ENCODE peak calls at places on chromosomes 6 and 20, in eight cellular contexts. B, E, G, L, F, T, V and J are unnamed samples.

GRCh38 chr20:45341939-45342862 is 6.0 kb downstream of the SDC4 start:
- DNase-seq in V (no peak), T (no peak), B (peak; percentile 80), G (peak; percentile 50), F (no peak), L (no peak), E (peak; percentile 70), J (peak; percentile 89)

GRCh38 chr20:36624925-36625324 is 19.3 kb downstream of the RAB5IF start:
- DNase-seq in V (no peak), F (no peak), E (no peak), L (no peak), G (no peak), T (no peak), B (no peak), J (no peak)

GRCh38 chr6:2734517-2735076 is 16.1 kb downstream of the MYLK4 start:
- DNase-seq in V (no peak), G (no peak), F (no peak), L (no peak), B (peak; percentile 38), E (no peak), T (no peak), J (peak; percentile 87)

GRCh38 chr6:106547961-106548453 is 81.3 kb downstream of the RTN4IP1 start:
- DNase-seq in G (peak; percentile 66), V (peak; percentile 18), L (no peak), F (no peak), T (peak; percentile 19), E (no peak), B (no peak), J (peak; percentile 66)

GRCh38 chr6:44180886-44181285 is 22.3 kb downstream of the CAPN11 start:
- DNase-seq in T (no peak), B (peak; percentile 3), F (no peak), E (no peak), L (no peak), V (no peak), G (no peak), J (peak; percentile 51)

GRCh38 chr20:13819885-13820645 is 35.2 kb downstream of the NDUFAF5 start:
- DNase-seq in B (peak; percentile 67), E (peak; percentile 25), V (peak; percentile 2), F (no peak), G (peak; percentile 18), L (no peak), T (no peak), J (peak; percentile 63)

GRCh38 chr20:44624743-44625271 is 26.7 kb downstream of the ADA start:
- DNase-seq in V (no peak), T (no peak), L (no peak), B (no peak), E (no peak), F (no peak), G (no peak), J (no peak)

GRCh38 chr6:50959081-50959641 is 140.5 kb downstream of the TFAP2B start:
- DNase-seq in E (no peak), F (no peak), B (no peak), T (no peak), V (no peak), L (no peak), G (no peak), J (no peak)